ENCODE peak calls at places on chromosomes 11 and 22, in nine cellular contexts. Z, V, T, A, F, J, P, R and W are unnamed samples.
A peak's percentile ranks its signal among the peaks of the same experiment; 100 is the strongest.

GRCh38 chr11:15770798-15771414 is 585.4 kb downstream of the SOX6 start:
- DNase-seq in Z (no peak), V (no peak), T (peak; percentile 10), A (peak; percentile 43), F (peak; percentile 18), J (peak; percentile 59), P (no peak), R (no peak), W (peak; percentile 54)

GRCh38 chr11:22466809-22467208 is 128.6 kb downstream of the SLC17A6 start:
- DNase-seq in Z (peak; percentile 35), V (no peak), T (peak; percentile 50), A (peak; percentile 61), F (no peak), J (peak; percentile 18), P (no peak), R (no peak), W (no peak)

GRCh38 chr11:72735495-72736027 is 16.6 kb downstream of the ARAP1 start:
- DNase-seq in Z (peak; percentile 59), V (no peak), T (no peak), A (peak; percentile 48), F (no peak), J (no peak), P (no peak), R (no peak), W (no peak)

GRCh38 chr11:131217313-131218297 is 152.8 kb upstream of the NTM start:
- DNase-seq in Z (peak; percentile 1), V (no peak), T (no peak), A (no peak), F (no peak), J (no peak), P (no peak), R (no peak), W (peak; percentile 62)

GRCh38 chr11:46389450-46390330 is 1.9 kb downstream of the CHRM4 start:
- DNase-seq in Z (peak; percentile 79), V (no peak), T (peak; percentile 59), A (peak; percentile 46), F (peak; percentile 82), J (peak; percentile 94), P (no peak), R (no peak), W (peak; percentile 85)

GRCh38 chr22:42743501-42743991 is 22.9 kb upstream of the A4GALT start:
- DNase-seq in Z (no peak), V (no peak), T (no peak), A (peak; percentile 28), F (peak; percentile 10), J (peak; percentile 60), P (no peak), R (no peak), W (no peak)

GRCh38 chr22:49317369-49317768 is 510.3 kb downstream of the BRD1 start:
- DNase-seq in Z (no peak), V (no peak), T (no peak), A (no peak), F (no peak), J (no peak), P (no peak), R (no peak), W (no peak)

GRCh38 chr22:37472418-37473006 is 13.7 kb downstream of the MFNG start:
- DNase-seq in Z (no peak), V (peak; percentile 33), T (no peak), A (no peak), F (no peak), J (peak; percentile 59), P (no peak), R (no peak), W (peak; percentile 70)

GRCh38 chr11:116558504-116559252 is 214.1 kb downstream of the BUD13 start:
- DNase-seq in Z (peak; percentile 59), V (no peak), T (no peak), A (peak; percentile 19), F (no peak), J (no peak), P (no peak), R (no peak), W (no peak)

GRCh38 chr11:102915044-102915375 is 40.2 kb upstream of the MMP12 start:
- DNase-seq in Z (no peak), V (no peak), T (no peak), A (no peak), F (no peak), J (no peak), P (no peak), R (no peak), W (no peak)

GRCh38 chr11:61912991-61913698 is 4.2 kb downstream of the RAB3IL1 start:
- DNase-seq in Z (no peak), V (no peak), T (no peak), A (no peak), F (no peak), J (no peak), P (no peak), R (no peak), W (no peak)

GRCh38 chr11:65613091-65613928 is 711 bp downstream of the MAP3K11 start:
- DNase-seq in Z (peak; percentile 19), V (no peak), T (no peak), A (no peak), F (no peak), J (no peak), P (no peak), R (no peak), W (no peak)

GRCh38 chr11:5234390-5234834 is at the start of gene HBD:
- DNase-seq in Z (no peak), V (no peak), T (peak; percentile 22), A (peak; percentile 55), F (no peak), J (no peak), P (no peak), R (no peak), W (no peak)

GRCh38 chr11:6319879-6320410 is 356 bp downstream of the CAVIN3 start:
- DNase-seq in Z (peak; percentile 69), V (no peak), T (peak; percentile 80), A (peak; percentile 91), F (no peak), J (peak; percentile 60), P (no peak), R (peak; percentile 6), W (no peak)

GRCh38 chr11:128213461-128213860 is 373.9 kb downstream of the ETS1 start:
- DNase-seq in Z (no peak), V (no peak), T (no peak), A (no peak), F (no peak), J (no peak), P (no peak), R (no peak), W (no peak)

GRCh38 chr11:5624489-5625278 is at the start of gene TRIM34:
- DNase-seq in Z (peak; percentile 42), V (peak; percentile 49), T (peak; percentile 65), A (peak; percentile 74), F (no peak), J (no peak), P (peak; percentile 53), R (peak; percentile 16), W (no peak)

GRCh38 chr11:29751618-29752017 is 265.2 kb downstream of the KCNA4 start:
- DNase-seq in Z (peak; percentile 42), V (no peak), T (no peak), A (no peak), F (no peak), J (no peak), P (no peak), R (no peak), W (no peak)

GRCh38 chr22:26837784-26838520 is 180.6 kb downstream of the MIAT start:
- DNase-seq in Z (no peak), V (no peak), T (no peak), A (no peak), F (peak; percentile 25), J (no peak), P (no peak), R (no peak), W (no peak)

GRCh38 chr11:117712530-117712929 is 84.5 kb downstream of the DSCAML1 start:
- DNase-seq in Z (no peak), V (no peak), T (no peak), A (no peak), F (no peak), J (no peak), P (no peak), R (no peak), W (no peak)

GRCh38 chr22:48102581-48102980 is 1340.1 kb downstream of the TBC1D22A start:
- DNase-seq in Z (no peak), V (no peak), T (no peak), A (no peak), F (no peak), J (no peak), P (no peak), R (no peak), W (no peak)

GRCh38 chr22:49330421-49331222 is 497.1 kb downstream of the BRD1 start:
- DNase-seq in Z (no peak), V (no peak), T (no peak), A (no peak), F (no peak), J (no peak), P (no peak), R (no peak), W (no peak)

GRCh38 chr11:102794382-102794781 is 3.6 kb downstream of the MMP1 start:
- DNase-seq in Z (peak; percentile 70), V (no peak), T (peak; percentile 17), A (peak; percentile 66), F (peak; percentile 18), J (no peak), P (no peak), R (no peak), W (peak; percentile 58)

GRCh38 chr11:105458071-105458470 is 151.8 kb upstream of the GRIA4 start:
- DNase-seq in Z (no peak), V (no peak), T (no peak), A (no peak), F (no peak), J (no peak), P (no peak), R (no peak), W (no peak)

GRCh38 chr11:20131744-20132666 is 28.3 kb downstream of the DBX1 start:
- DNase-seq in Z (no peak), V (peak; percentile 17), T (peak; percentile 56), A (peak; percentile 53), F (peak; percentile 63), J (peak; percentile 79), P (no peak), R (no peak), W (peak; percentile 64)

GRCh38 chr11:3932698-3933097 is 77.2 kb downstream of the STIM1 start:
- DNase-seq in Z (no peak), V (no peak), T (no peak), A (no peak), F (no peak), J (no peak), P (no peak), R (no peak), W (no peak)

GRCh38 chr11:134236834-134237556 is 12.5 kb downstream of the VPS26B start:
- DNase-seq in Z (no peak), V (no peak), T (no peak), A (peak; percentile 32), F (no peak), J (no peak), P (no peak), R (no peak), W (no peak)

GRCh38 chr11:1705121-1706052 is 8.4 kb downstream of the KRTAP5-6 start:
- DNase-seq in Z (no peak), V (no peak), T (no peak), A (no peak), F (no peak), J (no peak), P (no peak), R (no peak), W (no peak)

GRCh38 chr11:94504689-94505293 is 7.5 kb upstream of the C11orf97 start:
- DNase-seq in Z (peak; percentile 79), V (no peak), T (peak; percentile 32), A (peak; percentile 61), F (peak; percentile 39), J (no peak), P (no peak), R (no peak), W (no peak)